ENCODE peak calls at places on chromosomes 4 and X, in six cellular contexts. U, G, E, O, T and V are unnamed samples.

GRCh38 chr4:48939785-48940184 is 33.2 kb upstream of the OCIAD2 start:
- DNase-seq in U (no peak), O (no peak), E (no peak), G (no peak), T (no peak), V (peak)

GRCh38 chrX:9560219-9560618 is 95.4 kb downstream of the TBL1X start:
- DNase-seq in O (no peak), E (no peak), G (no peak), U (no peak), T (no peak), V (no peak)

GRCh38 chr4:163895369-163896005 is 401.0 kb downstream of the TMA16 start:
- DNase-seq in U (no peak), E (no peak), T (no peak), G (no peak), O (no peak), V (no peak)

GRCh38 chr4:173490817-173491518 is 39.1 kb downstream of the HAND2 start:
- DNase-seq in U (no peak), E (no peak), O (peak), T (no peak), G (no peak), V (peak)

GRCh38 chrX:17559728-17560379 is 177.4 kb upstream of the SCML1 start:
- DNase-seq in U (no peak), E (peak), T (no peak), O (no peak), G (no peak), V (peak)

GRCh38 chr4:147289181-147289580 is 191.7 kb upstream of the EDNRA start:
- DNase-seq in G (no peak), U (no peak), T (no peak), O (no peak), E (no peak), V (no peak)

GRCh38 chr4:8218371-8219050 is 19.4 kb downstream of the SH3TC1 start:
- DNase-seq in O (no peak), T (no peak), E (no peak), U (no peak), G (no peak), V (no peak)

GRCh38 chr4:152117054-152117453 is 356.2 kb upstream of the GATB start:
- DNase-seq in O (no peak), E (no peak), G (no peak), U (no peak), T (no peak), V (no peak)

GRCh38 chrX:48540015-48540350 is 469 bp downstream of the TBC1D25 start:
- DNase-seq in E (peak), G (peak), T (peak), O (peak), U (no peak), V (peak)

GRCh38 chrX:23826653-23827052 is 43.7 kb downstream of the SAT1 start:
- DNase-seq in E (no peak), G (no peak), U (no peak), T (no peak), O (peak), V (no peak)

GRCh38 chrX:133550665-133551064 is 135.4 kb upstream of the GPC4 start:
- DNase-seq in T (no peak), G (no peak), O (no peak), E (no peak), U (no peak), V (no peak)

GRCh38 chr4:154985673-154986072 is 204.6 kb downstream of the RBM46 start:
- DNase-seq in G (no peak), E (no peak), O (no peak), U (no peak), T (no peak), V (no peak)

GRCh38 chrX:86197815-86198214 is 49.6 kb downstream of the DACH2 start:
- DNase-seq in O (no peak), E (no peak), U (no peak), G (no peak), T (no peak), V (no peak)

GRCh38 chr4:637536-637935 is 12.2 kb downstream of the PDE6B start:
- DNase-seq in O (no peak), E (no peak), U (no peak), T (no peak), G (no peak), V (no peak)

GRCh38 chrX:9357500-9358139 is 107.2 kb upstream of the TBL1X start:
- DNase-seq in U (no peak), T (no peak), O (no peak), E (no peak), G (no peak), V (no peak)

GRCh38 chr4:73053076-73053475 is 16.4 kb downstream of the COX18 start:
- DNase-seq in T (no peak), G (no peak), E (no peak), U (no peak), O (no peak), V (no peak)

GRCh38 chr4:109998867-109999303 is 86.2 kb downstream of the EGF start:
- DNase-seq in G (peak), U (no peak), O (peak), E (peak), T (peak), V (peak)

GRCh38 chr4:188822698-188823097 is 683.5 kb downstream of the TRIML1 start:
- DNase-seq in E (peak), U (peak), O (no peak), T (no peak), G (no peak), V (no peak)

GRCh38 chr4:1572521-1572920 is 111.6 kb downstream of the FAM53A start:
- DNase-seq in E (no peak), O (no peak), G (no peak), U (no peak), T (peak), V (no peak)

GRCh38 chrX:105698386-105698785 is 124.0 kb upstream of the NRK start:
- DNase-seq in E (no peak), O (no peak), T (no peak), G (no peak), U (no peak), V (no peak)

GRCh38 chr4:111283066-111283677 is 660.3 kb upstream of the PITX2 start:
- DNase-seq in U (peak), O (peak), E (peak), T (peak), G (peak), V (peak)

GRCh38 chr4:183348706-183349659 is 26.8 kb upstream of the CLDN24 start:
- DNase-seq in G (no peak), T (peak), U (no peak), O (no peak), E (no peak), V (peak)

GRCh38 chrX:7987160-7987992 is 60.2 kb upstream of the PNPLA4 start:
- DNase-seq in O (peak), T (no peak), E (no peak), U (no peak), G (no peak), V (no peak)

GRCh38 chr4:112145326-112145819 is at the start of gene FAM241A:
- DNase-seq in O (peak), G (peak), T (peak), E (peak), U (no peak), V (peak)

GRCh38 chrX:109373468-109373867 is 108.4 kb downstream of the GUCY2F start:
- DNase-seq in U (no peak), O (no peak), T (no peak), E (no peak), G (no peak), V (no peak)

GRCh38 chr4:87851955-87852354 is 19.2 kb downstream of the MEPE start:
- DNase-seq in T (no peak), E (no peak), O (no peak), U (no peak), G (no peak), V (no peak)

GRCh38 chrX:130170752-130171445 is 863 bp upstream of the RAB33A start:
- DNase-seq in T (no peak), U (no peak), G (peak), O (no peak), E (no peak), V (no peak)

GRCh38 chr4:40530961-40531635 is 98.6 kb downstream of the RBM47 start:
- DNase-seq in T (peak), U (no peak), O (no peak), G (no peak), E (no peak), V (no peak)

GRCh38 chr4:114400531-114400930 is 198.1 kb upstream of the UGT8 start:
- DNase-seq in E (no peak), G (no peak), U (no peak), T (no peak), O (no peak), V (no peak)

GRCh38 chr4:152522754-152523153 is 13.1 kb downstream of the FBXW7 start:
- DNase-seq in O (no peak), G (no peak), U (no peak), T (no peak), E (no peak), V (no peak)

GRCh38 chrX:73561791-73562190 is 1.2 kb upstream of the CHIC1 start:
- DNase-seq in E (no peak), U (no peak), O (no peak), T (no peak), G (no peak), V (no peak)

GRCh38 chrX:97328853-97329252 is 445.1 kb downstream of the RPA4 start:
- DNase-seq in G (peak), O (no peak), T (no peak), E (no peak), U (no peak), V (no peak)

GRCh38 chr4:76527666-76528065 is 92.6 kb downstream of the SHROOM3 start:
- DNase-seq in O (no peak), U (no peak), T (no peak), E (no peak), G (no peak), V (no peak)

GRCh38 chrX:47643926-47644325 is 6.4 kb downstream of the ELK1 start:
- DNase-seq in E (no peak), O (no peak), G (no peak), U (no peak), T (no peak), V (peak)

GRCh38 chr4:135354876-135355275 is 1153.3 kb upstream of the PABPC4L start:
- DNase-seq in G (no peak), E (no peak), T (no peak), O (no peak), U (no peak), V (no peak)

GRCh38 chr4:159455675-159456235 is 352.9 kb downstream of the RAPGEF2 start:
- DNase-seq in G (peak), U (no peak), T (peak), O (peak), E (peak), V (peak)

GRCh38 chr4:38663021-38663800 is 788 bp upstream of the KLF3 start:
- DNase-seq in G (no peak), E (no peak), U (no peak), O (no peak), T (no peak), V (peak)

GRCh38 chr4:115759231-115759630 is 645.8 kb upstream of the NDST4 start:
- DNase-seq in U (no peak), E (no peak), G (no peak), O (no peak), T (no peak), V (no peak)

GRCh38 chr4:38865445-38865844 is 2.2 kb upstream of the FAM114A1 start:
- DNase-seq in U (no peak), E (no peak), T (no peak), G (no peak), O (peak), V (no peak)

GRCh38 chr4:176443117-176443516 is 123.4 kb downstream of the SPCS3 start:
- DNase-seq in E (peak), O (no peak), T (no peak), G (no peak), U (no peak), V (no peak)

DNA sequence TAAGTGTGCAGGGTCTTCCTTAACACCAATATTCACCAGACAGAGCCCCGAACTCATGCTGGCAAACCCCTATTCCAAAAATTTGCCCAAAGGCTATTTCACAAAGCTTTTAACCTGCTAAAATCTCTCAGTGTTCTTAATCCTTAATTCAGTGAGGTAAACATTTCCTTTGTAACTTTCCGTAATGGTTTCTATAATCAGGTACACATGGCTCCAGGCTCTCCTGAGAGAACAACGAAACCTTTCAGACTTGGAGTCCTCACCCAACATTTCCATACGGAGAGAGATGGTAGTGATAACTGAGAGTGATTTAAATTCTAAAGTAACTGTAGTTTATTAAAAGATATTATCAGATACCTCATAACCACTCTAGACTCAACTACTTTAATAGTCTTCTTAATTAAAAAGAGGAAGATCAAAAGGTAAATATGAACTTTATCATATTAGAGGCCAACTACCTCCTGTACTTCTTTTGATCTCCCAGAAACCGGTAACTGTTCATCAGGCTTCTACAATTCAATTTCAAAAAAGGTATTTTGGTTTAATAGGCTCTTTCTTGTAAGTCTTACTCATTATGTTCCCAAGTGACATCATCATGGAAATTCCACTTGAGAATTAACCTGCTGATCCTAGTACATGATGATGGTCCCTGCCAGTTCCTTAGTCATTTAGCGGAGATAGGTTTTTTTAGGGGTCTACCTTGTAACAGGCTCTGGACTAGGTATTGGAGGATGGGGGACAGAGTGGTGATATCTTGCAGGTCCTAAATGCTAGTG is 91.4 kb upstream of the UCP1 start:
- DNase-seq in T (no peak), U (no peak), O (no peak), G (no peak), E (no peak), V (no peak)
- TF ChIP-seq MAX in T (no peak), U (no peak), O (no peak), G (no peak), E (no peak), V (no peak)

DNA sequence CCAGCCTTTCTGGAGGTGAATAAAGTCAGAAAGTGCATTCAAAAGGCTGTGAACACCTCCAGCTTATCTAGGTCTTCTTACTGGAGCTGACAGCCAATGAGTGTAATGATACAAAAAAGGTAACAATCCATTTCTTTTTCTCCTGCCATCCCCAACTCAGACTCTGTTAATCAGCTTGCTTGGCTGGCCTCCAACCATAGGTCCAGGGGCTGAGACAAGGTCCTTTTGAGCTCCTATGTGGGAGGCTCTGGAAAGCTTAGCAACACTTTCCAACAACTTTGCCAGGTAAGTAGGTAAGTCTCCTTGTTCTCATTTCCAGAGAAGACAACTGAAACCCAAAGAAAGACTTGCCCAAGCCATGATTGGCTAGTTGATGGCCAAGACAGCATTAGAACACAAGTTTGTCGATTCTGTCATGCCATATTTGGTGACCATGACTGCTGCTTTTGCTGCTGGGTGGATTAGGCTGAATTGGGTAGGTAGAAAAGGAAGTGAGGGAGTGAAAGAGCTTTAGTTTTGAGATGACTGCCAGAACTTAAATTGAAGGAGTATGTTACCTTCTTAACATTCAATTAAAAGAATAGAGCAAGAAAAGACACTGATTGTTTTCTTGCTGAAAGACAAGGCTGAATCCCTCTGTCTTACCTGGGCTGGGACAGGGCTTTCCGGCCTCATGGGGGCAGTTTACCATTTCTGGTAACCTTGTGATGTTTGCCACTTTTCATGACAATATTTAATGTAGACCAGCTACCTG is 22.8 kb downstream of the VSIG4 start:
- DNase-seq in G (no peak), T (no peak), E (no peak), U (no peak), O (no peak), V (no peak)
- H3K9ac ChIP-seq in G (no peak), T (peak), E (no peak), U (no peak), O (no peak), V (no peak)

GRCh38 chr4:53147179-53147578 is 218.7 kb downstream of the SCFD2 start:
- DNase-seq in T (no peak), E (no peak), U (no peak), O (no peak), G (no peak), V (no peak)
- TF ChIP-seq MAX in T (no peak), E (no peak), U (no peak), O (no peak), G (no peak), V (no peak)

GRCh38 chrX:111098874-111099273 is 2.9 kb downstream of the PAK3 start:
- DNase-seq in O (peak), G (peak), E (peak), T (peak), U (no peak), V (no peak)

GRCh38 chrX:111102636-111103035 is 6.6 kb downstream of the PAK3 start:
- DNase-seq in T (no peak), E (no peak), U (no peak), G (no peak), O (no peak), V (no peak)

GRCh38 chrX:111103246-111103645 is 7.3 kb downstream of the PAK3 start:
- DNase-seq in T (no peak), O (no peak), E (no peak), G (no peak), U (no peak), V (no peak)

GRCh38 chrX:111100191-111100590 is 4.2 kb downstream of the PAK3 start:
- DNase-seq in O (peak), G (peak), T (peak), U (no peak), E (peak), V (no peak)

GRCh38 chrX:111101580-111101979 is 5.6 kb downstream of the PAK3 start:
- DNase-seq in E (no peak), G (no peak), U (no peak), T (no peak), O (no peak), V (no peak)
- H3K9ac ChIP-seq in E (no peak), G (no peak), U (no peak), T (no peak), O (no peak), V (no peak)

DNA sequence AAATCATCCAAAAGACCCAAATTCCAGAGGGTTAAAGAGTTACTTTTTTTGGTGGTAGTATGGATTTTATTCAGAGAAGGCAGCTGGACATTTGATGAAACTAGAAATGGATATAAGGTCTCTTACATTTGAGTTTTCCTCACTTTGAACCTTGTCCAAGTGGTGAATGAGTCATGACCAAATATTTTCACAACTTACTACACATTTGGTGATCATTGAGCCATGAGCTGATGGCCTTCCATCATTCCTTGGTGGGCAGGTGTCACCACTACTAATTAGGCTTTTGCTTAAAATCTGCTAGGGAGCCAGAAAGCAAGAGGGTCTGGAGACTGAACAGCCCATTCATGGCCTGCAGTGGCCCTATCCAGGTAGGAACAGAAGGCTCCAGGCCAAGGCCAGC is 620.2 kb upstream of the INTU start:
- DNase-seq in E (no peak), O (no peak), U (no peak), T (no peak), G (no peak), V (no peak)
- TF ChIP-seq MAX in E (no peak), O (no peak), U (no peak), T (no peak), G (no peak), V (no peak)